ENCODE peak calls at places on chromosomes 13 and 19, in seven cellular contexts. A, B, M, S, I, Y and U are unnamed samples.

GRCh38 chr19:6229216-6229913 is 50.4 kb downstream of the MLLT1 start:
- DNase-seq in S (no peak), A (no peak), I (no peak), Y (no peak), B (no peak), M (no peak), U (no peak)

GRCh38 chr13:20090349-20090748 is 70.5 kb downstream of the GJA3 start:
- DNase-seq in B (no peak), Y (no peak), S (peak), A (no peak), M (no peak), I (no peak), U (no peak)

GRCh38 chr13:50244355-50244912 is 229.2 kb downstream of the KCNRG start:
- DNase-seq in M (no peak), A (no peak), Y (no peak), B (no peak), S (no peak), I (no peak), U (no peak)

GRCh38 chr13:59478908-59479307 is 684.8 kb downstream of the DIAPH3 start:
- DNase-seq in S (no peak), I (no peak), Y (no peak), B (no peak), A (no peak), M (no peak), U (no peak)

GRCh38 chr13:24692541-24692940 is 12.3 kb downstream of the ATP12A start:
- DNase-seq in A (no peak), B (no peak), S (peak), Y (no peak), M (no peak), I (no peak), U (no peak)

GRCh38 chr19:43290568-43291359 is 21.4 kb upstream of the PSG9 start:
- DNase-seq in B (no peak), A (no peak), S (no peak), I (no peak), M (no peak), Y (no peak), U (no peak)

GRCh38 chr13:27037171-27037570 is 134.4 kb downstream of the USP12 start:
- DNase-seq in M (no peak), I (no peak), A (no peak), Y (no peak), S (no peak), B (no peak), U (no peak)

GRCh38 chr13:68749801-68750200 is 1357.8 kb upstream of the ATXN8OS start:
- DNase-seq in I (no peak), Y (no peak), A (no peak), M (no peak), B (no peak), S (no peak), U (no peak)

GRCh38 chr13:72565893-72566292 is 161.5 kb downstream of the MZT1 start:
- DNase-seq in Y (no peak), I (no peak), A (no peak), S (peak), B (no peak), M (no peak), U (no peak)

GRCh38 chr13:83879431-83880171 is 2.7 kb downstream of the SLITRK1 start:
- DNase-seq in I (no peak), Y (no peak), B (no peak), S (no peak), M (no peak), A (no peak), U (no peak)

GRCh38 chr13:112941349-112941748 is 27.7 kb upstream of the MCF2L start:
- DNase-seq in S (no peak), B (no peak), Y (no peak), I (no peak), A (no peak), M (no peak), U (no peak)

GRCh38 chr13:95099541-95099940 is 201.7 kb downstream of the ABCC4 start:
- DNase-seq in B (no peak), S (peak), M (no peak), Y (no peak), A (peak), I (peak), U (no peak)

GRCh38 chr13:46530084-46530935 is 22.7 kb upstream of the LRCH1 start:
- DNase-seq in Y (no peak), I (no peak), A (no peak), S (peak), M (no peak), B (no peak), U (no peak)

GRCh38 chr19:11721681-11722080 is 17.1 kb downstream of the ZNF823 start:
- DNase-seq in B (no peak), A (no peak), M (no peak), Y (no peak), S (no peak), I (no peak), U (no peak)

GRCh38 chr13:23618341-23618740 is 48.1 kb downstream of the TNFRSF19 start:
- DNase-seq in M (no peak), I (peak), B (no peak), S (peak), Y (no peak), A (peak), U (peak)

GRCh38 chr19:17687141-17687856 is 855 bp downstream of the UNC13A start:
- DNase-seq in M (no peak), S (no peak), B (no peak), A (no peak), Y (no peak), I (no peak), U (no peak)
- H3K4me3 ChIP-seq in M (no peak), S (peak), B (no peak), A (no peak), Y (no peak), I (peak), U (no peak)

GRCh38 chr13:108220042-108220441 is 1.9 kb downstream of the ABHD13 start:
- DNase-seq in A (no peak), B (no peak), M (no peak), S (no peak), Y (peak), I (no peak), U (no peak)
- TF ChIP-seq CTCF in A (no peak), B (no peak), M (no peak), S (no peak), Y (peak), I (peak), U (peak)

DNA sequence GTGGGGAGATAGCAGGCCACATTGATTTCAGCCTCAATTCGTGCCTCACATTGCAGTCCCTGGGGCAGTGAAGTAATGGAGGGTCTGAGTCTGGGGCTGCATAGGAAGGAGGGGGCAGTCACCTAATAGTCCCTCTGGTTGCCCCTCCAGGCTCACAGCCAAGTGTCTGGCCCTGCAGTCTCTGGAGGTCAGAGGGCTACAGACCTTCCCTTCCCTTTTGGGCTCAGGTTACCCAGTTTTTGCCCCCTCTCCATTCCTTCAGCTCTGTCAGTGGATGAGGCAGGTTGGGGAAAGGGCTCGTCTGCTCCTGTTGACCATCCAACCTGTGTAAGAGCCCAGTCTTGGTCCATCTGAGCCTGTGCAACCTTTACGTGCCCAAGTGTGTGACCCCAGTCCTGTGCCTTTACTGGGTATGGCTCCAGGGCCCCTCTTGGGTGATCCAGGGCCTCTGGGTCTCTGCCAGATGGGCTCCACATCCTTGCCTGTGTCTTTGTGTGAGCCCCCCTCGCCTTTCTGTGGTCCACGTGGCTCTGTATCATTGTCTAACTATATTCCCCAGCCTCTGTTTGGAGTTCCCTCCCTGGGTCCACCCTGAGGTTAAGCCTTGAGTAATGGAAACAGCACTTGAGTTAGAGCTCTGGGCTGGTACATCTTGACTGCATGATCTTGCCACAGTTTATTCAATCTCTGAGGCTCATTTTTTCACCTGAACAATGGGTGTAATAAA is 13.1 kb downstream of the CIC start:
- DNase-seq in B (no peak), S (peak), M (no peak), A (no peak), Y (no peak), I (no peak), U (no peak)
- H3K4me3 ChIP-seq in B (peak), S (peak), M (no peak), A (peak), Y (no peak), I (no peak), U (peak)

GRCh38 chr13:106533101-106533939 is 2.1 kb downstream of the EFNB2 start:
- DNase-seq in Y (no peak), S (peak), B (peak), A (no peak), M (no peak), I (no peak), U (peak)

GRCh38 chr13:106532111-106532929 is 3.1 kb downstream of the EFNB2 start:
- DNase-seq in A (no peak), I (no peak), M (no peak), S (peak), B (no peak), Y (no peak), U (no peak)

GRCh38 chr13:106535552-106536243 is at the start of gene EFNB2:
- DNase-seq in M (peak), S (peak), A (no peak), Y (no peak), B (peak), I (peak), U (no peak)

GRCh38 chr13:106534844-106535551 is 464 bp downstream of the EFNB2 start:
- DNase-seq in B (no peak), I (no peak), M (no peak), A (no peak), Y (no peak), S (peak), U (no peak)

GRCh38 chr13:106533940-106534843 is 1.3 kb downstream of the EFNB2 start:
- DNase-seq in A (no peak), B (peak), Y (no peak), S (peak), M (no peak), I (no peak), U (no peak)
- TF ChIP-seq CTCF in A (no peak), B (no peak), Y (no peak), S (peak), M (no peak), I (peak), U (peak)

DNA sequence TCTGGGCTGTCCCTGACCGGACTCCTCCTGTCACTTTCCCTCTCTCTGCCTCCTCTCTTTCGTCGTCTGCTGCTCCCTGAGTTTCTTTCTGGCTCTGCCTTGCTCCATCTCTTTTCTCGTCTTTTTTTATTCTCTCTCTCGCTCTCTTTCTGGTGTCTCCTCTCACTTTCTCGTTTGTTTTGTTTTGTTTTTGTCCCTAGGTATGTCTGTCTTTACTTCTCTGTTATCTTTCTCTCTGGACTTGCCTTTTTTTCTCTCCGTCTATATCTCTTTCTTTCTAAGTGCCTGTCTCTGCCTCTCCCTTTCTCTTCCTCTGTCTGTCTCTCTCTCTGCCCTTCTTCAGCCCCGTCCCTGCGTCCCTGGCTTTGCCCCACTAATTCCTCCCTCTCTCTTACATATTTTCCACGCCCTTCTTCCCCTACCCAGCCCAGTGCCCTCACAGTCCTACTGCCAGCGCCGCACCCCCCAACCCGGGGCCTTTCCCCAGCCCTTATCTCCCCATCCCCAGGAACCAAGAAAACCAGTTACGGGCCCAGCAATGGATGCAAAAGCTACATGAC is 48.1 kb upstream of the SHKBP1 start:
- DNase-seq in M (no peak), Y (no peak), A (no peak), S (no peak), B (no peak), I (no peak), U (no peak)
- H3K4me3 ChIP-seq in M (peak), Y (no peak), A (no peak), S (no peak), B (peak), I (no peak), U (no peak)

DNA sequence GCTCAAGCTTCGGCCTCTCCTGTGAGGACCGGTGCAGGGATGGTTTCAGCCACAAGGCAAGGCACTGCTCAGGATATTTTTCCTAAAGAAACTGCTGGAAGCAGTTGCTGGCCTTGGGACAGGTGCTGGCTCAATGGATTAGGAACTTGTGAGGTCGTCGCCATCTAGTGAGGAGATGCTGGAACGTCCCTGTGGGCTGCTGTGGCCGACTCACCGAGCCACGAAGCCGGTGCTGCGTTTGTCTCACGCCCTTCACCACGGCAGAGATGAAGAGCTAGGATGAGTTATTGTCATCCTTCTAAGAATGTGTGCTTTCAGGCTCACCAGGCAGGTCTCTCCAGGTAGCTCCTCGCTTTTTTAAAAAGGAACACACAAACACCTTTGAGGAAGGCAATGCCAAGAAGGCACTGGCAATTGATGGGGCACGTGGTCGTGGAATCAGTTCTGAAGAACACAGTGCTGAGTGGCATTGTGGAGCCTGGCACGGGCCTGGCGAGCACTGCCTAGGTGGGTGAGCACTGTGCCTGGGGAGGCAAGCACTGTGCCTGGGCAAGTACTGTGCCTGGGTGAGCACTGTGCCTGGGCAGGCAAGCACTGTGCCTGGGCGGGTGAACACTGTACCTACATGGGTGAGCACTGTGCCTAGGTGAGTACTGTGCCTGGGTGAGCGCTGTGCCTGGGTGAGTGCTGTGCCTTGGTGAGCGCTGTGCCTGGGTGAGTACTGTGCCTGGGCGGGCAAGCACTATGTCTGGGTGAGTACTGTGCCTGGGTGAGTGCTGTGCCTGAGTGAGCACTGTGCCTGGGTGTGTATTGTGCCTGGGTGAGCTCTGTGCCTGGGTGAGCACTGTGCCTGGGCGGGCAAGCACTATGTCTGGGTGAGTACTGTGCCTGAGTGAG is 140.4 kb downstream of the TEX29 start:
- DNase-seq in I (peak), B (no peak), A (peak), M (no peak), S (peak), Y (no peak), U (no peak)
- TF ChIP-seq CTCF in I (peak), B (no peak), A (peak), M (no peak), S (peak), Y (peak), U (peak)

GRCh38 chr19:2846180-2846935 is 5.1 kb downstream of the ZNF555 start:
- DNase-seq in Y (no peak), M (no peak), S (no peak), I (no peak), A (no peak), B (no peak), U (no peak)

GRCh38 chr19:2837430-2837829 is 3.8 kb upstream of the ZNF555 start:
- DNase-seq in I (no peak), M (no peak), Y (no peak), B (no peak), S (no peak), A (no peak), U (no peak)

GRCh38 chr19:2845107-2845506 is 3.8 kb downstream of the ZNF555 start:
- DNase-seq in Y (no peak), I (no peak), A (no peak), S (no peak), B (no peak), M (no peak), U (no peak)

GRCh38 chr19:2840794-2841790 is at the start of gene ZNF555:
- DNase-seq in S (peak), I (peak), M (peak), A (peak), B (peak), Y (peak), U (peak)

GRCh38 chr19:2841858-2842574 is 741 bp downstream of the ZNF555 start:
- DNase-seq in B (no peak), M (no peak), S (no peak), I (no peak), A (no peak), Y (no peak), U (no peak)
- H3K4me3 ChIP-seq in B (peak), M (peak), S (peak), I (peak), A (peak), Y (peak), U (peak)

GRCh38 chr19:1221141-1221903 is 15.7 kb downstream of the STK11 start:
- DNase-seq in B (peak), M (no peak), I (no peak), A (no peak), Y (no peak), S (peak), U (no peak)

GRCh38 chr19:1221904-1222255 is 15.9 kb downstream of the CBARP start:
- DNase-seq in M (no peak), Y (no peak), I (no peak), A (no peak), B (no peak), S (no peak), U (no peak)

GRCh38 chr19:1223018-1223855 is 14.6 kb downstream of the CBARP start:
- DNase-seq in Y (no peak), I (no peak), B (no peak), A (no peak), M (no peak), S (no peak), U (no peak)

GRCh38 chr19:1224047-1224825 is 13.6 kb downstream of the CBARP start:
- DNase-seq in M (no peak), I (no peak), S (no peak), A (no peak), B (no peak), Y (no peak), U (no peak)

GRCh38 chr19:1222394-1222793 is 15.4 kb downstream of the CBARP start:
- DNase-seq in A (no peak), Y (no peak), B (no peak), M (no peak), S (no peak), I (no peak), U (no peak)
- TF ChIP-seq CTCF in A (no peak), Y (no peak), B (no peak), M (no peak), S (peak), I (no peak), U (no peak)